ENCODE peak calls at places on chromosomes 11 and 22, in four cellular contexts. One of them, this sample, is unnamed.

GRCh38 chr11:2369896-2370295 is 7.2 kb upstream of the CD81 start:
- DNase-seq in fibroblast of mammary gland: no peak
- DNase-seq in upper lobe of right lung: peak; percentile 53
- DNase-seq in GM20000: no peak
- DNase-seq in this sample: no peak

GRCh38 chr11:131584694-131585592 is 214.5 kb downstream of the NTM start:
- DNase-seq in fibroblast of mammary gland: no peak
- DNase-seq in upper lobe of right lung: no peak
- DNase-seq in GM20000: peak; percentile 24
- DNase-seq in this sample: no peak

GRCh38 chr22:43001271-43002197 is 13.4 kb downstream of the PACSIN2 start:
- DNase-seq in fibroblast of mammary gland: peak; percentile 47
- DNase-seq in upper lobe of right lung: no peak
- DNase-seq in GM20000: no peak
- DNase-seq in this sample: no peak

GRCh38 chr11:76803811-76804600 is 20.9 kb downstream of the TSKU start:
- DNase-seq in fibroblast of mammary gland: peak; percentile 80
- DNase-seq in upper lobe of right lung: peak; percentile 84
- DNase-seq in GM20000: no peak
- DNase-seq in this sample: no peak

GRCh38 chr22:19843107-19843856 is 11.4 kb downstream of the GNB1L start:
- DNase-seq in fibroblast of mammary gland: no peak
- DNase-seq in upper lobe of right lung: no peak
- DNase-seq in GM20000: no peak
- DNase-seq in this sample: no peak

GRCh38 chr22:20024225-20025087 is 3.5 kb downstream of the TANGO2 start:
- DNase-seq in fibroblast of mammary gland: no peak
- DNase-seq in upper lobe of right lung: no peak
- DNase-seq in GM20000: no peak
- DNase-seq in this sample: no peak

GRCh38 chr22:41445171-41446056 is 1.2 kb downstream of the TOB2 start:
- DNase-seq in fibroblast of mammary gland: no peak
- DNase-seq in upper lobe of right lung: no peak
- DNase-seq in GM20000: no peak
- DNase-seq in this sample: no peak

GRCh38 chr11:73384871-73385692 is 8.9 kb downstream of the RELT start:
- DNase-seq in fibroblast of mammary gland: no peak
- DNase-seq in upper lobe of right lung: peak; percentile 88
- DNase-seq in GM20000: peak; percentile 81
- DNase-seq in this sample: no peak

GRCh38 chr11:31655483-31655882 is 145.9 kb downstream of the ELP4 start:
- DNase-seq in fibroblast of mammary gland: peak; percentile 83
- DNase-seq in upper lobe of right lung: no peak
- DNase-seq in GM20000: no peak
- DNase-seq in this sample: peak; percentile 81

GRCh38 chr11:78811622-78812021 is 237.0 kb upstream of the NARS2 start:
- DNase-seq in fibroblast of mammary gland: no peak
- DNase-seq in upper lobe of right lung: no peak
- DNase-seq in GM20000: no peak
- DNase-seq in this sample: no peak

GRCh38 chr11:126345759-126346585 is 9.5 kb upstream of the ST3GAL4 start:
- DNase-seq in fibroblast of mammary gland: peak; percentile 88
- DNase-seq in upper lobe of right lung: no peak
- DNase-seq in GM20000: no peak
- DNase-seq in this sample: peak; percentile 75

GRCh38 chr22:44284711-44285110 is 28.0 kb downstream of the SHISAL1 start:
- DNase-seq in fibroblast of mammary gland: no peak
- DNase-seq in upper lobe of right lung: no peak
- DNase-seq in GM20000: no peak
- DNase-seq in this sample: no peak

GRCh38 chr22:22813126-22814075 is 74.2 kb upstream of the IGLL5 start:
- DNase-seq in fibroblast of mammary gland: no peak
- DNase-seq in upper lobe of right lung: no peak
- DNase-seq in GM20000: no peak
- DNase-seq in this sample: no peak

GRCh38 chr11:843086-843704 is 543 bp downstream of the TSPAN4 start:
- DNase-seq in fibroblast of mammary gland: no peak
- DNase-seq in upper lobe of right lung: no peak
- DNase-seq in GM20000: no peak
- DNase-seq in this sample: no peak

GRCh38 chr11:74504100-74504691 is 10.7 kb upstream of the LIPT2 start:
- DNase-seq in fibroblast of mammary gland: no peak
- DNase-seq in upper lobe of right lung: no peak
- DNase-seq in GM20000: no peak
- DNase-seq in this sample: no peak
- TF ChIP-seq CTCF in fibroblast of mammary gland: no peak
- TF ChIP-seq CTCF in upper lobe of right lung: no peak
- TF ChIP-seq CTCF in GM20000: no peak
- TF ChIP-seq CTCF in this sample: no peak

GRCh38 chr11:59264736-59265135 is 52.0 kb upstream of the MPEG1 start:
- DNase-seq in fibroblast of mammary gland: no peak
- DNase-seq in upper lobe of right lung: no peak
- DNase-seq in GM20000: no peak
- DNase-seq in this sample: no peak

GRCh38 chr11:59265735-59266134 is 53.0 kb upstream of the MPEG1 start:
- DNase-seq in fibroblast of mammary gland: no peak
- DNase-seq in upper lobe of right lung: no peak
- DNase-seq in GM20000: no peak
- DNase-seq in this sample: no peak

GRCh38 chr11:59261150-59261549 is 48.4 kb upstream of the MPEG1 start:
- DNase-seq in fibroblast of mammary gland: no peak
- DNase-seq in upper lobe of right lung: no peak
- DNase-seq in GM20000: no peak
- DNase-seq in this sample: no peak

GRCh38 chr11:59262419-59262818 is 49.7 kb upstream of the MPEG1 start:
- DNase-seq in fibroblast of mammary gland: no peak
- DNase-seq in upper lobe of right lung: no peak
- DNase-seq in GM20000: no peak
- DNase-seq in this sample: no peak

DNA sequence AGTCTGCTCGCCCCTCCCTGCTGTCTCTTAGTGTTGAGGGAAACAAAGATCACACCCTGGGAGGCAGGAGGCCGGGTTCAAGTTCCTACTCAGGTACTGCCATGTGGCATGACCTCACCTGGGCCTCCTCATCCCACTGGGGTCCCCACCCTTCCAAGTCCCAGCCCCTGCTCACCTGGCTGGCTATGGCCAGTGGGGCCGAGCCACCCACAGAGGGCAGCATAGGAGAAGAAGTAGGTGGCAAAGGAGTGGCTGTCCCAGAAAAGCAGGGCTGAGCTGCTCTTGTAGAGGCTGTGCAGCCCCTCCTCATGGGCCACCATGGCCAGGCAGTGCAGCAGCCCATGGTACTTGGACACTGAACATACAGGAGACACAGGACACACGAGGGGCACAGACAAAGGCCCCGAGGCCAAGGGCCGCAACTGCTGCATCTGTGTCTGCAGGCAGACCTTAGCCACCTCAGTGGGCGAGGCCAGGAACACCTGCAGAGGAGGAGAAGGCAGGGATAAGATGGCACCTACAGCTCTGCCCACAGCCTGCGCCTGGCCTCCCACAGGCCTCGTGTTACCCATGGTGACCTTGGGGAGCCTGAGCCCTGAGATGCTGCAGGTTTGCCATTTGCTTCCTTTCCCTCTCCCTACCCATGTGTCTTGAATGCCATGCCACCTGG is 50.6 kb upstream of the MPEG1 start:
- DNase-seq in fibroblast of mammary gland: no peak
- DNase-seq in upper lobe of right lung: no peak
- DNase-seq in GM20000: no peak
- DNase-seq in this sample: no peak
- TF ChIP-seq CTCF in fibroblast of mammary gland: no peak
- TF ChIP-seq CTCF in upper lobe of right lung: peak; percentile 17
- TF ChIP-seq CTCF in GM20000: peak; percentile 64
- TF ChIP-seq CTCF in this sample: no peak

DNA sequence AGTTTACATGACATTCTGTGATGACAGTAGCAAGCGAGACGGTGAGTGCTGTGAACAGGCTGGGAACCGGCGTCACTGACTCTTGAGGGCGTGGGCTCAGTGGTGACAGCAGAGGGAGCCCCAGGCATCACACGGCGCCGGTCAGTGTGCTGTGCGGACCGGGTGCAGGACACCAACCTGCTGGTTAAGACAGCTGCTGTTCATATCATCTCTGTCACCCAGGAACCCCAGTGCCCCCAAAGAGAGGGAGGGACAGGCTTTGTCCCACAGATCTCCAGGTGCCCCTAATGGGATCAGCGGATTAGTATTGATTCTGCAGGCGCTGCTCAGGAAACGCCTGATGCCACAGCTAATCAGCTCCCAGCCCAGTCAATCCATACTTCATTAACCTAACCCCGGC is 18.4 kb downstream of the B3GAT1 start:
- DNase-seq in fibroblast of mammary gland: no peak
- DNase-seq in upper lobe of right lung: no peak
- DNase-seq in GM20000: no peak
- DNase-seq in this sample: no peak
- TF ChIP-seq CTCF in fibroblast of mammary gland: no peak
- TF ChIP-seq CTCF in upper lobe of right lung: peak; percentile 23
- TF ChIP-seq CTCF in GM20000: no peak
- TF ChIP-seq CTCF in this sample: no peak

GRCh38 chr11:64086263-64086938 is 50.7 kb downstream of the FLRT1 start:
- DNase-seq in fibroblast of mammary gland: peak; percentile 54
- DNase-seq in upper lobe of right lung: no peak
- DNase-seq in GM20000: no peak
- DNase-seq in this sample: no peak

GRCh38 chr11:64089027-64089360 is 53.3 kb downstream of the FLRT1 start:
- DNase-seq in fibroblast of mammary gland: no peak
- DNase-seq in upper lobe of right lung: peak; percentile 79
- DNase-seq in GM20000: no peak
- DNase-seq in this sample: no peak

GRCh38 chr11:64089915-64090810 is 54.4 kb downstream of the FLRT1 start:
- DNase-seq in fibroblast of mammary gland: no peak
- DNase-seq in upper lobe of right lung: no peak
- DNase-seq in GM20000: no peak
- DNase-seq in this sample: no peak

GRCh38 chr11:64089493-64089892 is 53.8 kb downstream of the FLRT1 start:
- DNase-seq in fibroblast of mammary gland: no peak
- DNase-seq in upper lobe of right lung: peak; percentile 78
- DNase-seq in GM20000: no peak
- DNase-seq in this sample: no peak

DNA sequence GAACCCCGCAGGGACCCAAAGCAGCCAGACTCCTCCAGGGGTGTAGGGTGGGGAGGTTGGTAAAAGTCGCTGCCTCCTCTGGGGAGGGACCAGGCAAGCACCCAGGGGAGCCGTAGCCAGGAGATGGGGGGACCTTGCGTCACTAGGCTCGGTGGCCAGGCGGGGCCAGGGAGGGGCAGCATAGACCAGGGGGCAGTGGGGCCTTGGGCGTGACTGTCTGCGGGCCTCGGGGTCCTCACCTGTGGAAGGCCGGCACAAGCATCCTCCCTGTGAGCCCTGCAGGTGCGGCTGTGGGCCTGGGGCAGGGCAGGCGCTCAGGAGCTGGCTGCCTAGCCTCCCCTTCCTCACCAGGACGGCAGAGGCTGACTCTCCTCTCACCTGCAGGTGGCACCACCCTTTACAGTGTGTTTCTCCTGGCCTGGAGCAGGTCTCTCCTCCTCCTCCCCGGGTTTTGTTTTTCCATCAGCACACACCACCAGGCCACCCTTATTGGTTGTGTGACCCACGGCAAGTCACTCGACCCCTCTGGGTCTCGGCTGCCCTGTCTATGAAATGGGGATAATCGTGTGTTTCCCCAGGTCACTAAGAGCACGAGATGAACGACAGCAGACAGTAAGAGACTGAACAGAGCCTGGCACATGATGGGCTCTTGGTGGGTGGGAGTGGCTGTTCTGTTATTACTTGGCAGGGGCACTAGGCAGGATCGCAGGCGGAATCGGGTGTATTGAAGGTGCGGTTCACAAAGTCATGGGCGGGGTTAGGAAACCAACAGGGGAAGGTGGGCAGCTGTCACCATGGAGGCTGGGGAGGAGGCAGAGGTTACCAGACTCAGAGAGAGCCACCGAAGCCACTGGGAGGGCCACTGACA is 52.7 kb downstream of the FLRT1 start:
- DNase-seq in fibroblast of mammary gland: no peak
- DNase-seq in upper lobe of right lung: no peak
- DNase-seq in GM20000: peak; percentile 46
- DNase-seq in this sample: no peak
- TF ChIP-seq CTCF in fibroblast of mammary gland: peak; percentile 11
- TF ChIP-seq CTCF in upper lobe of right lung: peak; percentile 36
- TF ChIP-seq CTCF in GM20000: no peak
- TF ChIP-seq CTCF in this sample: peak; percentile 62

GRCh38 chr11:66467756-66468155 is 1.1 kb downstream of the PELI3 start:
- DNase-seq in fibroblast of mammary gland: no peak
- DNase-seq in upper lobe of right lung: no peak
- DNase-seq in GM20000: no peak
- DNase-seq in this sample: no peak

GRCh38 chr11:66468691-66469090 is 2.0 kb downstream of the PELI3 start:
- DNase-seq in fibroblast of mammary gland: no peak
- DNase-seq in upper lobe of right lung: no peak
- DNase-seq in GM20000: no peak
- DNase-seq in this sample: no peak

GRCh38 chr11:66466225-66467033 is at the start of gene PELI3:
- DNase-seq in fibroblast of mammary gland: peak; percentile 86
- DNase-seq in upper lobe of right lung: peak; percentile 96
- DNase-seq in GM20000: peak; percentile 98
- DNase-seq in this sample: peak; percentile 79

GRCh38 chr11:66465371-66466224 is 1.1 kb upstream of the PELI3 start:
- DNase-seq in fibroblast of mammary gland: no peak
- DNase-seq in upper lobe of right lung: no peak
- DNase-seq in GM20000: no peak
- DNase-seq in this sample: no peak

GRCh38 chr11:66467034-66467659 is 442 bp downstream of the PELI3 start:
- DNase-seq in fibroblast of mammary gland: no peak
- DNase-seq in upper lobe of right lung: no peak
- DNase-seq in GM20000: peak; percentile 73
- DNase-seq in this sample: no peak
- TF ChIP-seq CTCF in fibroblast of mammary gland: no peak
- TF ChIP-seq CTCF in upper lobe of right lung: peak; percentile 37
- TF ChIP-seq CTCF in GM20000: no peak
- TF ChIP-seq CTCF in this sample: peak; percentile 48

GRCh38 chr11:101435406-101435805 is 148.4 kb downstream of the TRPC6 start:
- DNase-seq in fibroblast of mammary gland: no peak
- DNase-seq in upper lobe of right lung: no peak
- DNase-seq in GM20000: no peak
- DNase-seq in this sample: no peak

GRCh38 chr11:101434241-101434640 is 149.6 kb downstream of the TRPC6 start:
- DNase-seq in fibroblast of mammary gland: no peak
- DNase-seq in upper lobe of right lung: no peak
- DNase-seq in GM20000: no peak
- DNase-seq in this sample: no peak

GRCh38 chr11:101439488-101439887 is 144.3 kb downstream of the TRPC6 start:
- DNase-seq in fibroblast of mammary gland: no peak
- DNase-seq in upper lobe of right lung: no peak
- DNase-seq in GM20000: no peak
- DNase-seq in this sample: no peak

GRCh38 chr11:101438126-101438525 is 145.7 kb downstream of the TRPC6 start:
- DNase-seq in fibroblast of mammary gland: no peak
- DNase-seq in upper lobe of right lung: no peak
- DNase-seq in GM20000: no peak
- DNase-seq in this sample: no peak

GRCh38 chr11:101436511-101437142 is 147.2 kb downstream of the TRPC6 start:
- DNase-seq in fibroblast of mammary gland: peak; percentile 59
- DNase-seq in upper lobe of right lung: no peak
- DNase-seq in GM20000: peak; percentile 29
- DNase-seq in this sample: no peak
- TF ChIP-seq CTCF in fibroblast of mammary gland: peak; percentile 79
- TF ChIP-seq CTCF in upper lobe of right lung: peak; percentile 63
- TF ChIP-seq CTCF in GM20000: peak; percentile 50
- TF ChIP-seq CTCF in this sample: peak; percentile 70

GRCh38 chr11:18974192-18974591 is 35.0 kb upstream of the MRGPRX1 start:
- DNase-seq in fibroblast of mammary gland: no peak
- DNase-seq in upper lobe of right lung: no peak
- DNase-seq in GM20000: no peak
- DNase-seq in this sample: no peak
- TF ChIP-seq CTCF in fibroblast of mammary gland: no peak
- TF ChIP-seq CTCF in upper lobe of right lung: no peak
- TF ChIP-seq CTCF in GM20000: no peak
- TF ChIP-seq CTCF in this sample: no peak

This sample was measured in HFFc6.